ENCODE peak calls at places on chromosomes 16 and 17, in four cellular contexts. G is epithelial cell of esophagus; U is stimulated activated CD4-positive, alpha-beta T cell treated with anti-CD3 and anti-CD28 coated beads, Interleukin-4, amount 100 ng/mL, for 1 hour; R is choroid plexus epithelial cell. W is an unnamed sample.

GRCh38 chr16:58814348-58814801 is 80.3 kb upstream of the GOT2 start:
- DNase-seq in G (peak), R (peak), U (peak), W (peak)

GRCh38 chr17:50837286-50837979 is 2.0 kb downstream of the WFIKKN2 start:
- DNase-seq in R (no peak), U (no peak), G (no peak), W (no peak)

GRCh38 chr16:2516391-2517240 is 2.9 kb downstream of the ATP6V0C start:
- DNase-seq in U (no peak), G (no peak), R (peak), W (no peak)

GRCh38 chr16:2912330-2913199 is 834 bp downstream of the FLYWCH1 start:
- DNase-seq in R (peak), G (peak), U (peak), W (peak)

GRCh38 chr17:21263351-21263750 is 10.1 kb upstream of the NATD1 start:
- DNase-seq in G (peak), R (peak), U (no peak), W (no peak)

GRCh38 chr17:2975469-2975958 is 87.9 kb downstream of the OR1D5 start:
- DNase-seq in G (peak), R (no peak), U (no peak), W (no peak)

GRCh38 chr17:67198131-67198530 is 46.9 kb downstream of the HELZ start:
- DNase-seq in U (no peak), G (no peak), R (no peak), W (no peak)

GRCh38 chr17:77741109-77741508 is 217.4 kb upstream of the TNRC6C start:
- DNase-seq in G (no peak), R (no peak), U (peak), W (no peak)

GRCh38 chr17:57532966-57533365 is 212.1 kb downstream of the CCDC182 start:
- DNase-seq in U (no peak), G (no peak), R (no peak), W (no peak)

GRCh38 chr16:89808453-89808939 is 8.0 kb downstream of the FANCA start:
- DNase-seq in U (no peak), G (no peak), R (no peak), W (no peak)

GRCh38 chr17:50205931-50206505 is 4.6 kb upstream of the COL1A1 start:
- DNase-seq in R (no peak), G (no peak), U (no peak), W (no peak)

GRCh38 chr17:64448665-64449512 is at the start of gene MILR1:
- DNase-seq in R (peak), U (no peak), G (peak), W (peak)

GRCh38 chr16:48057085-48057484 is 98.7 kb downstream of the ABCC12 start:
- DNase-seq in R (no peak), U (no peak), G (no peak), W (peak)

GRCh38 chr16:19523559-19524355 is at the start of gene CCP110:
- DNase-seq in U (peak), G (peak), R (peak), W (peak)

GRCh38 chr17:75645501-75645888 is 12.3 kb downstream of the SMIM5 start:
- DNase-seq in R (peak), G (peak), U (no peak), W (peak)

GRCh38 chr16:56729351-56729735 is 586 bp upstream of the NUP93 start:
- DNase-seq in R (no peak), G (no peak), U (no peak), W (no peak)

GRCh38 chr16:72894291-72895151 is 153.4 kb downstream of the ZFHX3 start:
- DNase-seq in R (peak), G (no peak), U (no peak), W (peak)

GRCh38 chr17:5584971-5585794 is 874 bp upstream of the NLRP1 start:
- DNase-seq in U (no peak), R (peak), G (peak), W (peak)

GRCh38 chr16:3696425-3697218 is 20.7 kb downstream of the TRAP1 start:
- DNase-seq in R (peak), G (no peak), U (no peak), W (peak)

GRCh38 chr17:37239690-37240344 is 136.0 kb upstream of the C17orf78 start:
- DNase-seq in R (peak), U (no peak), G (peak), W (peak)

GRCh38 chr17:37230633-37231032 is 145.2 kb upstream of the C17orf78 start:
- DNase-seq in G (no peak), R (no peak), U (no peak), W (no peak)

GRCh38 chr17:16287563-16288027 is 65.7 kb downstream of the CENPV start:
- DNase-seq in G (no peak), U (no peak), R (peak), W (peak)

GRCh38 chr16:10923650-10924214 is 18.5 kb downstream of the DEXI start:
- DNase-seq in R (no peak), G (no peak), U (no peak), W (no peak)

GRCh38 chr17:44214230-44214494 is 5.3 kb downstream of the UBTF start:
- DNase-seq in G (no peak), R (no peak), U (no peak), W (no peak)

GRCh38 chr17:7932949-7933348 is 943 bp downstream of the CNTROB start:
- DNase-seq in U (no peak), G (peak), R (peak), W (peak)

GRCh38 chr17:9905902-9906301 is 831 bp upstream of the RCVRN start:
- DNase-seq in R (peak), U (no peak), G (no peak), W (no peak)

GRCh38 chr16:54283735-54284318 is 2.8 kb downstream of the IRX3 start:
- DNase-seq in G (peak), U (no peak), R (no peak), W (no peak)

GRCh38 chr17:42846594-42847280 is 2.4 kb downstream of the AOC2 start:
- DNase-seq in G (peak), U (no peak), R (peak), W (peak)

GRCh38 chr16:84599528-84600202 is 18.2 kb downstream of the COTL1 start:
- DNase-seq in U (peak), G (peak), R (peak), W (peak)

GRCh38 chr17:77498875-77499698 is 358.3 kb downstream of the SEC14L1 start:
- DNase-seq in U (no peak), G (no peak), R (no peak), W (no peak)

GRCh38 chr17:37261286-37261685 is 114.5 kb upstream of the C17orf78 start:
- DNase-seq in U (no peak), G (no peak), R (peak), W (peak)

GRCh38 chr17:32482568-32483320 is 4.0 kb upstream of the CDK5R1 start:
- DNase-seq in G (no peak), U (no peak), R (peak), W (no peak)

GRCh38 chr17:27265333-27265732 is 28.6 kb upstream of the WSB1 start:
- DNase-seq in R (no peak), U (no peak), G (peak), W (no peak)

GRCh38 chr17:3792481-3792880 is 8.5 kb downstream of the ITGAE start:
- DNase-seq in U (no peak), G (no peak), R (no peak), W (no peak)

GRCh38 chr17:50421308-50422031 is 4.5 kb upstream of the ACSF2 start:
- DNase-seq in G (no peak), U (no peak), R (peak), W (peak)

GRCh38 chr17:57027852-57028251 is 49.9 kb downstream of the SCPEP1 start:
- DNase-seq in U (no peak), G (no peak), R (no peak), W (no peak)

GRCh38 chr16:31876955-31877828 is 3.6 kb downstream of the ZNF267 start:
- DNase-seq in U (no peak), G (peak), R (peak), W (peak)

W was measured in astrocyte of the spinal cord.